ENCODE peak calls at places on chromosome 13, in four cellular contexts. One of them, this sample, is unnamed.

GRCh38 chr13:53848546-53848945 is 819.9 kb downstream of the OLFM4 start:
- DNase-seq in HCT116: no peak
- DNase-seq in testis: no peak
- DNase-seq in A549: no peak
- DNase-seq in this sample: no peak

GRCh38 chr13:33452873-33453558 is 167.5 kb upstream of the STARD13 start:
- DNase-seq in HCT116: no peak
- DNase-seq in testis: peak; percentile 47
- DNase-seq in A549: no peak
- DNase-seq in this sample: no peak

GRCh38 chr13:110261166-110262081 is 45.5 kb downstream of the COL4A1 start:
- DNase-seq in A549: no peak
- DNase-seq in testis: no peak
- DNase-seq in HCT116: no peak
- DNase-seq in this sample: no peak

GRCh38 chr13:91106565-91106964 is 240.9 kb upstream of the MIR17HG start:
- DNase-seq in HCT116: no peak
- DNase-seq in A549: no peak
- DNase-seq in testis: no peak
- DNase-seq in this sample: no peak

GRCh38 chr13:110774490-110774889 is 61.0 kb downstream of the ING1 start:
- DNase-seq in testis: no peak
- DNase-seq in HCT116: no peak
- DNase-seq in A549: no peak
- DNase-seq in this sample: no peak

GRCh38 chr13:38350114-38350617 is 515 bp downstream of the UFM1 start:
- DNase-seq in A549: peak; percentile 25
- DNase-seq in HCT116: peak; percentile 35
- DNase-seq in testis: peak; percentile 83
- DNase-seq in this sample: peak; percentile 81

GRCh38 chr13:102466836-102467235 is 65.0 kb upstream of the FGF14 start:
- DNase-seq in HCT116: no peak
- DNase-seq in testis: no peak
- DNase-seq in A549: no peak
- DNase-seq in this sample: no peak

GRCh38 chr13:97695684-97696083 is 257.8 kb upstream of the IPO5 start:
- DNase-seq in A549: peak; percentile 3
- DNase-seq in testis: no peak
- DNase-seq in HCT116: no peak
- DNase-seq in this sample: no peak

GRCh38 chr13:31048521-31048920 is 113.2 kb downstream of the HSPH1 start:
- DNase-seq in testis: no peak
- DNase-seq in A549: no peak
- DNase-seq in HCT116: no peak
- DNase-seq in this sample: no peak

GRCh38 chr13:45826741-45827140 is 24.8 kb downstream of the SIAH3 start:
- DNase-seq in A549: no peak
- DNase-seq in HCT116: no peak
- DNase-seq in testis: no peak
- DNase-seq in this sample: no peak
- TF ChIP-seq POLR2A in A549: no peak
- TF ChIP-seq POLR2A in HCT116: no peak
- TF ChIP-seq POLR2A in testis: no peak
- TF ChIP-seq POLR2A in this sample: no peak

GRCh38 chr13:41006296-41006695 is 12.8 kb downstream of the ELF1 start:
- DNase-seq in HCT116: no peak
- DNase-seq in A549: no peak
- DNase-seq in testis: no peak
- DNase-seq in this sample: peak; percentile 65
- TF ChIP-seq POLR2A in HCT116: no peak
- TF ChIP-seq POLR2A in A549: no peak
- TF ChIP-seq POLR2A in testis: no peak
- TF ChIP-seq POLR2A in this sample: no peak

GRCh38 chr13:23695711-23696512 is 125.7 kb downstream of the TNFRSF19 start:
- DNase-seq in A549: no peak
- DNase-seq in testis: no peak
- DNase-seq in HCT116: no peak
- DNase-seq in this sample: peak; percentile 55
- TF ChIP-seq POLR2A in A549: no peak
- TF ChIP-seq POLR2A in testis: no peak
- TF ChIP-seq POLR2A in HCT116: no peak
- TF ChIP-seq POLR2A in this sample: no peak

GRCh38 chr13:113208424-113209335 is at the start of gene PCID2:
- DNase-seq in testis: peak; percentile 97
- DNase-seq in HCT116: peak; percentile 82
- DNase-seq in A549: peak; percentile 68
- DNase-seq in this sample: peak; percentile 95
- TF ChIP-seq POLR2A in testis: peak; percentile 44
- TF ChIP-seq POLR2A in HCT116: peak; percentile 70
- TF ChIP-seq POLR2A in A549: peak; percentile 66
- TF ChIP-seq POLR2A in this sample: peak; percentile 91

DNA sequence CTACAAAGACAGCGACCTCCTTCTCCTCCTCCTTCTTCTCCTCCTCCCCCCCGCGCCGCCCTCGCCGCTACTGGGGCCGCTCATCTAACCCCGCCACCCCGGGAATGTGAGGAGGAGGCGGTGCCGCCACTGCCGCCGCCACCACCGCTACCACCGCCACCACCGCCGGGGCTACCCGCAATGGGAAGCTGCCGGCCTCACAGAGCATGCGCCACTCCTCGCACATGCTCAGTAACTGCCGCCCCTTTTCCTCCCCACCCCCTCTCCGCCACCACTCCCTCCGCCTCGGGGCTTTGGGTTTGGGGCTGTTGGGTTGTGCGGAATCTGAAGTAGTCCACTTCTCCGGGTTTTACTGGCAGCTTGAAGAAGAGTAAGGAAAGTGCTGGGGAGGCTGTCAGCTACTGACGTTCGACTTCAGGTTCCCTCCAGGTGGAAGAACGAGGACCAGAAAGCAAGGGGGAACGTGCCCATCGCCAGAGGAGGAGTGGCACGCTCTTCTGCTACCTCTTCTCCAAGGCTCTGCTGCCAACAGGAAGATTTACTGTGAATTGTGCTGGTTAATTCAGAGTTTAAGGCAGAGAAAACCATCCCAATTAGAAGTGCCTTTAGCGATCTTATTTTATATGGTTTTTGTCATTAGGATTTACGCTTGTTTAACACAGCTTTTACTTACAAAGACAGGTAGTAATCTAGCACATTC is at the start of gene MYCBP2:
- DNase-seq in A549: peak; percentile 77
- DNase-seq in testis: peak; percentile 96
- DNase-seq in HCT116: peak; percentile 99
- DNase-seq in this sample: peak; percentile 98
- TF ChIP-seq POLR2A in A549: peak; percentile 85
- TF ChIP-seq POLR2A in testis: peak; percentile 96
- TF ChIP-seq POLR2A in HCT116: peak; percentile 80
- TF ChIP-seq POLR2A in this sample: peak; percentile 77

DNA sequence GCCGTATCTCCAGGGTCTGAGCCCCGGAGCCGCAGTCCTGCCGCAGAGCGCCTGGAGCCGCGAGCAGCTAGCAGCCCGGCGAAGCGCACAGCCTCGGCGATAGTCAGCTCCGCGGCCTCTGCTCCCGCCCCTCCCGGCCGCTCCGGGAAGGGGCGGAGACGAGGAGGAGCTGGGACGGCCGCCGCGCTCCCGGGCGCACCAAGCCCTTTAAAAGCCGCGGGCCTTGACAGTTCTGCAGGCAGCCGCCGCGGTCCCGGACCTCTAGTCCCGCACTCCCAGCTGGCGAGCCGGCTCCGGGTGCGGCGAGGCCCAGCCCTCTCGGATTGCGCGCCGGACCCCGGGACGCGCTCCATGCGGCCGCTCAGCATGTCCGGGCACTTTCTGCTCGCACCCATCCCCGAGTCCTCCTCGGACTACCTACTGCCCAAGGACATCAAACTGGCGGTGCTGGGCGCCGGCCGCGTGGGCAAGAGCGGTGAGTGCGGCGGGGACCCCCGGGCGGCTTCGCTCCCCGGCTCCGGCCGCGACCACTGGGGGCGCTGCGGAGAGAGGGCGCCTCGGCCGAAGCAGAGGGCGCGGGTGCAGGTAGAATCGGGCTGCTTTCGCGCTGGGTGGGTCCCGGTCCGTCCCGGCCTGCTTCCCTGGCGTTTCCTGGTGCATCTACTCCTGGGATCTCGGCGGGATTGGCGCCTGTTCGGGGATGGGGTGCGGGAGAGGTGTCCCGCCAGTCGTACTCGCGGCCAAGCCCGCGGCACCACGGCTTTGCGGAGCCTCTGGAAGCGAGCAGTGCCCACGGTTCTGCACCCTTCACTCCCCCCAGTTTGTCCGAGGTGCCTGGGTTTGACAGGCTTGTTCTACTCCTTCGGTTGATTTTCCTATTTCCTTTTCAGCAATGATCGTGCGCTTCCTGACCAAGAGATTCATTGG is at the start of gene RASL11A:
- DNase-seq in HCT116: peak; percentile 36
- DNase-seq in A549: peak; percentile 41
- DNase-seq in testis: peak; percentile 87
- DNase-seq in this sample: peak; percentile 81
- TF ChIP-seq POLR2A in HCT116: peak; percentile 90
- TF ChIP-seq POLR2A in A549: peak; percentile 84
- TF ChIP-seq POLR2A in testis: no peak
- TF ChIP-seq POLR2A in this sample: peak; percentile 52

GRCh38 chr13:85536706-85537105 is 262.5 kb downstream of the SLITRK6 start:
- DNase-seq in testis: no peak
- DNase-seq in A549: no peak
- DNase-seq in HCT116: no peak
- DNase-seq in this sample: no peak
- TF ChIP-seq POLR2A in testis: no peak
- TF ChIP-seq POLR2A in A549: no peak
- TF ChIP-seq POLR2A in HCT116: no peak
- TF ChIP-seq POLR2A in this sample: no peak

This sample was measured in erythroblast.